ENCODE peak calls at places on chromosomes 2 and 18, in nine cellular contexts. M is GM23338, H is PC-9, Q is brain microvascular endothelial cell, S is dorsolateral prefrontal cortex, U is HL-60, G is heart left ventricle, T is stomach, O is tibial nerve. B is an unnamed sample.

GRCh38 chr2:174971868-174972781 is 33.1 kb downstream of the CHN1 start:
- DNase-seq in M (no peak), H (peak; percentile 68), Q (peak; percentile 90), S (no peak), U (no peak), G (no peak), T (no peak), O (no peak), B (no peak)

GRCh38 chr2:224278531-224278930 is 123.4 kb downstream of the FAM124B start:
- DNase-seq in M (no peak), H (no peak), Q (peak; percentile 9), S (no peak), U (no peak), G (no peak), T (no peak), O (no peak), B (no peak)

GRCh38 chr2:217402622-217403383 is 542.9 kb upstream of the TNP1 start:
- DNase-seq in M (no peak), H (no peak), Q (no peak), S (no peak), U (no peak), G (no peak), T (no peak), O (no peak), B (no peak)

GRCh38 chr2:227163998-227164744 is at the start of the genes COL4A3 and COL4A4:
- DNase-seq in M (peak; percentile 76), H (no peak), Q (no peak), S (no peak), U (no peak), G (peak; percentile 78), T (peak; percentile 58), O (no peak), B (peak; percentile 78)

GRCh38 chr2:23524261-23524706 is 139.3 kb downstream of the KLHL29 start:
- DNase-seq in M (no peak), H (no peak), Q (peak; percentile 14), S (no peak), U (no peak), G (no peak), T (no peak), O (no peak), B (peak; percentile 93)

GRCh38 chr2:183927367-183928355 is 670.7 kb upstream of the ZNF804A start:
- DNase-seq in M (no peak), H (no peak), Q (peak; percentile 89), S (no peak), U (no peak), G (no peak), T (no peak), O (peak; percentile 12), B (no peak)

GRCh38 chr2:188870289-188870688 is 103.9 kb upstream of the COL3A1 start:
- DNase-seq in M (no peak), H (no peak), Q (peak; percentile 69), S (no peak), U (no peak), G (no peak), T (no peak), O (no peak), B (no peak)

GRCh38 chr2:149994057-149994728 is 406.6 kb upstream of the MMADHC start:
- DNase-seq in M (no peak), H (peak; percentile 95), Q (peak; percentile 63), S (no peak), U (no peak), G (no peak), T (peak; percentile 36), O (no peak), B (no peak)

GRCh38 chr18:12868576-12868975 is 15.5 kb downstream of the PTPN2 start:
- DNase-seq in M (no peak), H (no peak), Q (no peak), S (no peak), U (no peak), G (no peak), T (no peak), O (no peak), B (no peak)

GRCh38 chr2:188983427-188984101 is 9.4 kb downstream of the COL3A1 start:
- DNase-seq in M (peak; percentile 72), H (no peak), Q (peak; percentile 43), S (no peak), U (no peak), G (no peak), T (no peak), O (no peak), B (no peak)

GRCh38 chr2:171365232-171365631 is 68.6 kb downstream of the METTL8 start:
- DNase-seq in M (no peak), H (no peak), Q (peak; percentile 1), S (no peak), U (no peak), G (no peak), T (no peak), O (no peak), B (no peak)

GRCh38 chr2:2156881-2157280 is 174.2 kb downstream of the MYT1L start:
- DNase-seq in M (no peak), H (no peak), Q (no peak), S (no peak), U (no peak), G (no peak), T (no peak), O (no peak), B (no peak)

GRCh38 chr2:8217366-8218125 is 464.3 kb upstream of the ID2 start:
- DNase-seq in M (no peak), H (no peak), Q (no peak), S (no peak), U (no peak), G (no peak), T (no peak), O (no peak), B (no peak)

GRCh38 chr18:45890606-45891005 is 65.1 kb downstream of the SIGLEC15 start:
- DNase-seq in M (no peak), H (no peak), Q (no peak), S (no peak), U (peak; percentile 88), G (no peak), T (no peak), O (no peak), B (no peak)
- H3K27ac ChIP-seq in M (no peak overlapping the region), H (no peak overlapping the region), Q (no peak overlapping the region), S (no peak overlapping the region), U (peak overlapping the region; percentile 87), G (no peak overlapping the region), T (no peak overlapping the region), O (no peak overlapping the region), B (no peak overlapping the region)

GRCh38 chr2:103847276-103847675 is 1006.6 kb upstream of the POU3F3 start:
- DNase-seq in M (no peak), H (no peak), Q (no peak), S (no peak), U (no peak), G (no peak), T (no peak), O (no peak), B (no peak)
- TF ChIP-seq CTCF in M (no peak), H (no peak), Q (no peak), S (no peak), U (no peak), G (no peak), T (no peak), O (no peak), B (no peak)

GRCh38 chr2:190537765-190538164 is 3.2 kb upstream of the NEMP2 start:
- DNase-seq in M (no peak), H (no peak), Q (peak; percentile 32), S (no peak), U (peak; percentile 47), G (no peak), T (no peak), O (no peak), B (no peak)

GRCh38 chr2:190533968-190534309 is 583 bp downstream of the NEMP2 start:
- DNase-seq in M (no peak), H (no peak), Q (no peak), S (no peak), U (peak; percentile 32), G (no peak), T (no peak), O (no peak), B (no peak)

GRCh38 chr2:190534310-190535118 is at the start of gene NEMP2:
- DNase-seq in M (peak; percentile 90), H (peak; percentile 40), Q (peak; percentile 34), S (peak; percentile 67), U (peak; percentile 47), G (peak; percentile 92), T (peak; percentile 81), O (peak; percentile 55), B (peak; percentile 70)

GRCh38 chr2:190535119-190535439 is 557 bp upstream of the NEMP2 start:
- DNase-seq in M (no peak), H (no peak), Q (no peak), S (no peak), U (no peak), G (no peak), T (no peak), O (no peak), B (no peak)

GRCh38 chr2:190535586-190535985 is 1.1 kb upstream of the NEMP2 start:
- DNase-seq in M (no peak), H (no peak), Q (no peak), S (no peak), U (no peak), G (no peak), T (no peak), O (no peak), B (no peak)
- H3K4me3 ChIP-seq in M (peak overlapping the region; percentile 74), H (peak overlapping the region; percentile 87), Q (peak overlapping the region; percentile 68), S (peak overlapping the region; percentile 70), U (no peak overlapping the region), G (peak overlapping the region; percentile 95), T (peak overlapping the region; percentile 76), O (peak overlapping the region; percentile 74), B (peak overlapping the region; percentile 72)

DNA sequence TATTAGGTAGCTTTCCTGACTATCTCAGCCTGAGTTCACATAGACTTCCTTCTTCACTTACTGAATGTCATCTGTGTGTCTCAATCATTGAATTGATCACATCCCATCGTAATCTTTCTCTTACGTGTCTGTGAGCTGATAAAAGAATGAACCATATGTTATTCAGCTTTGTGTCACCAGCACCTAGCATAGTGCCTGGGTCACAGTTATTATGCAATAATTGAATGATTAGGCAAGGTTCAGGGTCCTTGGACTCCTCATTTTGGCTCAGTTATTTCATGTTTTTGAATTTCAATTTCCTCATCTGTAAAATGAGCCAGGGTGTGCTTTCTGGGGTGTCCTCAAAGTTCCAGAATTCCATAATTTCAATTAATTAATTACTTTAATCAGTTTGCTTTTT is 107.2 kb downstream of the ZEB2 start:
- DNase-seq in M (no peak), H (no peak), Q (no peak), S (no peak), U (peak; percentile 74), G (no peak), T (no peak), O (no peak), B (no peak)
- H3K27ac ChIP-seq in M (no peak overlapping the region), H (no peak overlapping the region), Q (no peak overlapping the region), S (peak overlapping the region; percentile 76), U (peak overlapping the region; percentile 17), G (no peak overlapping the region), T (peak overlapping the region; percentile 81), O (no peak overlapping the region), B (no peak overlapping the region)

DNA sequence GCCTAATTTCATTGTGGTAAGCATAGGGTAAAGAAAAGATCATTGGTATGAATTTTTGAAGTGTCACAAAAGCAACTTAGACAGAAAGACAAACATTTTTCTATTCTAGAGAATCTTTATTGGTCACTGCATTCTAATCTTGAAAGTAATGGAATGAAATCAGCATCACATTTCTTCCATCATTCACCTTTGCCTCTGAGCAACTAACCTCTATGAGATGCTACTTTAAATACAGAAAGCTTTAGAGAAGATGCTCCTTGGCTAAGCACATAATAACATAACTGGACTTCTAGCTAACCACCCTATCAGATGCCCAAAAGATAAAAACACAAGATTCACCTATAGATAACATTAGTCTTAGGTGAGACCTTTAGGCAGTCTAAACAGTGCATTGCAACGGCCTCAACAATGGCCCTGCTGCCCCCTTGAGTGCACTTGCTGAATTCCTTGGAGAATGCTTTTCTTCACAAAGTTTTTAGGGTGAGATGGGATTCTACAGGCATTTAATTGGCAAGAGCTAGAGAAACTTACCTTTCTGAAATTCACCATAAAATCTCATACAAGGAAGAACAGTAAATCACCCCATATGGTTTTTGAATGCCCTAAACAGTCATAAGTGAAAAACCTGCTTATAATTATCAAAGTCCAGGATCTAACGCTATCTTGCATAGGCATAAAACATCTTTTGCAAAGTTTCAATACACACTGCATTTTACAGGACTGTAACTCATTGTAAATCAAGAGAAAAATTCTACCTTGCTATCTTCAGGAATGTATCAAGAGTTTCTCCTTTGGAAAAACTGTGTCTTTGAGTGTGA is 791.3 kb upstream of the CHAC2 start:
- DNase-seq in M (peak; percentile 75), H (peak; percentile 38), Q (peak; percentile 33), S (peak; percentile 17), U (no peak), G (no peak), T (no peak), O (no peak), B (no peak)
- TF ChIP-seq CTCF in M (peak; percentile 85), H (peak; percentile 85), Q (peak; percentile 83), S (no peak), U (no peak), G (peak; percentile 17), T (no peak), O (peak; percentile 38), B (no peak)